ENCODE peak calls at places on chromosomes 4 and X, in seven cellular contexts. One of them, this sample, is unnamed.

GRCh38 chr4:10461091-10461849 is 4.0 kb upstream of the ZNF518B start:
- DNase-seq in vagina: no peak
- DNase-seq in neural progenitor cell: peak; percentile 91
- DNase-seq in transverse colon: peak; percentile 57
- DNase-seq in tibial artery: peak; percentile 31
- DNase-seq in GM23248: peak; percentile 70
- DNase-seq in uterus: peak; percentile 14
- DNase-seq in this sample: peak; percentile 63

GRCh38 chrX:154032156-154032555 is 12.5 kb upstream of the IRAK1 start:
- DNase-seq in neural progenitor cell: no peak
- DNase-seq in uterus: no peak
- DNase-seq in transverse colon: no peak
- DNase-seq in vagina: no peak
- DNase-seq in tibial artery: no peak
- DNase-seq in GM23248: no peak
- DNase-seq in this sample: no peak

GRCh38 chr4:123110147-123110546 is 187.8 kb upstream of the NUDT6 start:
- DNase-seq in GM23248: peak; percentile 9
- DNase-seq in tibial artery: no peak
- DNase-seq in neural progenitor cell: no peak
- DNase-seq in transverse colon: no peak
- DNase-seq in vagina: no peak
- DNase-seq in uterus: no peak
- DNase-seq in this sample: no peak

GRCh38 chr4:119040711-119041185 is 94.9 kb upstream of the MYOZ2 start:
- DNase-seq in transverse colon: no peak
- DNase-seq in tibial artery: no peak
- DNase-seq in GM23248: peak; percentile 91
- DNase-seq in neural progenitor cell: peak; percentile 65
- DNase-seq in vagina: no peak
- DNase-seq in uterus: no peak
- DNase-seq in this sample: no peak

GRCh38 chr4:66794635-66795034 is 750.7 kb downstream of the CENPC start:
- DNase-seq in vagina: no peak
- DNase-seq in neural progenitor cell: no peak
- DNase-seq in uterus: no peak
- DNase-seq in transverse colon: no peak
- DNase-seq in GM23248: no peak
- DNase-seq in tibial artery: no peak
- DNase-seq in this sample: no peak

GRCh38 chrX:54529559-54530357 is at the start of gene GNL3L:
- DNase-seq in transverse colon: peak; percentile 90
- DNase-seq in uterus: peak; percentile 88
- DNase-seq in neural progenitor cell: peak; percentile 87
- DNase-seq in GM23248: peak; percentile 92
- DNase-seq in vagina: no peak
- DNase-seq in tibial artery: peak; percentile 87
- DNase-seq in this sample: peak; percentile 85

GRCh38 chrX:103941201-103941975 is 21.0 kb upstream of the TMSB15B start:
- DNase-seq in GM23248: peak; percentile 51
- DNase-seq in neural progenitor cell: peak; percentile 17
- DNase-seq in vagina: no peak
- DNase-seq in uterus: no peak
- DNase-seq in transverse colon: no peak
- DNase-seq in tibial artery: no peak
- DNase-seq in this sample: peak; percentile 36

GRCh38 chr4:128565565-128566186 is 243.8 kb upstream of the JADE1 start:
- DNase-seq in transverse colon: peak; percentile 54
- DNase-seq in vagina: no peak
- DNase-seq in uterus: peak; percentile 36
- DNase-seq in GM23248: peak; percentile 21
- DNase-seq in neural progenitor cell: peak; percentile 79
- DNase-seq in tibial artery: no peak
- DNase-seq in this sample: peak; percentile 51

GRCh38 chr4:22921891-22922290 is 229.2 kb downstream of the GBA3 start:
- DNase-seq in tibial artery: no peak
- DNase-seq in uterus: no peak
- DNase-seq in neural progenitor cell: no peak
- DNase-seq in transverse colon: no peak
- DNase-seq in GM23248: no peak
- DNase-seq in vagina: no peak
- DNase-seq in this sample: no peak

GRCh38 chr4:108512615-108513505 is 107.5 kb upstream of the RPL34 start:
- DNase-seq in tibial artery: no peak
- DNase-seq in transverse colon: no peak
- DNase-seq in vagina: no peak
- DNase-seq in neural progenitor cell: peak; percentile 72
- DNase-seq in GM23248: peak; percentile 37
- DNase-seq in uterus: peak; percentile 26
- DNase-seq in this sample: peak; percentile 27

GRCh38 chr4:25161599-25161960 is 1.3 kb upstream of the SEPSECS start:
- DNase-seq in vagina: no peak
- DNase-seq in tibial artery: no peak
- DNase-seq in uterus: no peak
- DNase-seq in GM23248: peak; percentile 50
- DNase-seq in transverse colon: no peak
- DNase-seq in neural progenitor cell: no peak
- DNase-seq in this sample: no peak

GRCh38 chr4:112516401-112517066 is 554 bp upstream of the NEUROG2 start:
- DNase-seq in transverse colon: no peak
- DNase-seq in neural progenitor cell: peak; percentile 96
- DNase-seq in vagina: no peak
- DNase-seq in GM23248: no peak
- DNase-seq in uterus: no peak
- DNase-seq in tibial artery: no peak
- DNase-seq in this sample: no peak

GRCh38 chr4:58749206-58749605 is 1639.0 kb upstream of the IGFBP7 start:
- DNase-seq in uterus: no peak
- DNase-seq in neural progenitor cell: no peak
- DNase-seq in tibial artery: no peak
- DNase-seq in vagina: no peak
- DNase-seq in GM23248: no peak
- DNase-seq in transverse colon: peak; percentile 73
- DNase-seq in this sample: peak; percentile 89

GRCh38 chr4:82799006-82799881 is 648 bp upstream of the SCD5 start:
- DNase-seq in neural progenitor cell: peak; percentile 66
- DNase-seq in GM23248: peak; percentile 48
- DNase-seq in transverse colon: peak; percentile 13
- DNase-seq in vagina: no peak
- DNase-seq in tibial artery: no peak
- DNase-seq in uterus: no peak
- DNase-seq in this sample: no peak

GRCh38 chrX:48911407-48912182 is at the start of gene SLC35A2:
- DNase-seq in uterus: peak; percentile 78
- DNase-seq in neural progenitor cell: peak; percentile 86
- DNase-seq in transverse colon: peak; percentile 89
- DNase-seq in vagina: no peak
- DNase-seq in tibial artery: peak; percentile 76
- DNase-seq in GM23248: peak; percentile 81
- DNase-seq in this sample: peak; percentile 92

GRCh38 chr4:25859429-25860148 is 3.2 kb downstream of the SEL1L3 start:
- DNase-seq in neural progenitor cell: no peak
- DNase-seq in tibial artery: no peak
- DNase-seq in GM23248: no peak
- DNase-seq in vagina: no peak
- DNase-seq in uterus: no peak
- DNase-seq in transverse colon: no peak
- DNase-seq in this sample: peak; percentile 65

GRCh38 chr4:42018451-42018850 is 28.1 kb downstream of the SLC30A9 start:
- DNase-seq in GM23248: no peak
- DNase-seq in vagina: no peak
- DNase-seq in neural progenitor cell: no peak
- DNase-seq in transverse colon: no peak
- DNase-seq in tibial artery: no peak
- DNase-seq in uterus: no peak
- DNase-seq in this sample: no peak

GRCh38 chrX:10190367-10190766 is 33.6 kb downstream of the CLCN4 start:
- DNase-seq in GM23248: peak; percentile 76
- DNase-seq in neural progenitor cell: peak; percentile 60
- DNase-seq in tibial artery: peak; percentile 41
- DNase-seq in vagina: no peak
- DNase-seq in uterus: peak; percentile 52
- DNase-seq in transverse colon: peak; percentile 27
- DNase-seq in this sample: peak; percentile 36

GRCh38 chr4:7967501-7968261 is 28.0 kb upstream of the AFAP1 start:
- DNase-seq in neural progenitor cell: no peak
- DNase-seq in transverse colon: peak; percentile 48
- DNase-seq in uterus: no peak
- DNase-seq in GM23248: peak; percentile 55
- DNase-seq in tibial artery: no peak
- DNase-seq in vagina: no peak
- DNase-seq in this sample: peak; percentile 18

GRCh38 chr4:27917381-27917780 is 1056.7 kb downstream of the STIM2 start:
- DNase-seq in neural progenitor cell: peak; percentile 64
- DNase-seq in tibial artery: no peak
- DNase-seq in GM23248: no peak
- DNase-seq in transverse colon: no peak
- DNase-seq in uterus: no peak
- DNase-seq in vagina: no peak
- DNase-seq in this sample: no peak

GRCh38 chr4:74682567-74683359 is 111.6 kb downstream of the BTC start:
- DNase-seq in uterus: no peak
- DNase-seq in vagina: no peak
- DNase-seq in transverse colon: no peak
- DNase-seq in GM23248: peak; percentile 94
- DNase-seq in neural progenitor cell: no peak
- DNase-seq in tibial artery: no peak
- DNase-seq in this sample: peak; percentile 71

GRCh38 chr4:185792384-185793146 is 19.4 kb downstream of the SORBS2 start:
- DNase-seq in vagina: no peak
- DNase-seq in tibial artery: no peak
- DNase-seq in uterus: no peak
- DNase-seq in GM23248: peak; percentile 81
- DNase-seq in transverse colon: no peak
- DNase-seq in neural progenitor cell: peak; percentile 15
- DNase-seq in this sample: no peak

GRCh38 chr4:151994429-151994828 is 233.6 kb upstream of the GATB start:
- DNase-seq in transverse colon: no peak
- DNase-seq in tibial artery: no peak
- DNase-seq in vagina: no peak
- DNase-seq in GM23248: no peak
- DNase-seq in uterus: no peak
- DNase-seq in neural progenitor cell: no peak
- DNase-seq in this sample: no peak
- H3K27me3 ChIP-seq in transverse colon: no peaks in the 10 kb centered on the region
- H3K27me3 ChIP-seq in tibial artery: no peaks in the 10 kb centered on the region
- H3K27me3 ChIP-seq in vagina: no peaks in the 10 kb centered on the region
- H3K27me3 ChIP-seq in GM23248: no peaks in the 10 kb centered on the region
- H3K27me3 ChIP-seq in uterus: no peaks in the 10 kb centered on the region
- H3K27me3 ChIP-seq in neural progenitor cell: no peaks in the 10 kb centered on the region
- H3K27me3 ChIP-seq in this sample: no peaks in the 10 kb centered on the region

GRCh38 chr4:140569307-140569638 is 512 bp upstream of the UCP1 start:
- DNase-seq in uterus: no peak
- DNase-seq in GM23248: no peak
- DNase-seq in transverse colon: no peak
- DNase-seq in vagina: no peak
- DNase-seq in tibial artery: no peak
- DNase-seq in neural progenitor cell: no peak
- DNase-seq in this sample: no peak

GRCh38 chr4:140568507-140569306 is at the start of gene UCP1:
- DNase-seq in tibial artery: no peak
- DNase-seq in uterus: no peak
- DNase-seq in vagina: no peak
- DNase-seq in neural progenitor cell: peak; percentile 81
- DNase-seq in transverse colon: peak; percentile 19
- DNase-seq in GM23248: peak; percentile 37
- DNase-seq in this sample: peak; percentile 25

GRCh38 chr4:140575489-140575888 is 6.7 kb upstream of the UCP1 start:
- DNase-seq in uterus: no peak
- DNase-seq in transverse colon: no peak
- DNase-seq in neural progenitor cell: peak; percentile 46
- DNase-seq in vagina: no peak
- DNase-seq in tibial artery: no peak
- DNase-seq in GM23248: no peak
- DNase-seq in this sample: no peak

GRCh38 chr4:140567722-140568121 is 1.0 kb downstream of the UCP1 start:
- DNase-seq in vagina: no peak
- DNase-seq in uterus: no peak
- DNase-seq in tibial artery: no peak
- DNase-seq in GM23248: peak; percentile 24
- DNase-seq in transverse colon: no peak
- DNase-seq in neural progenitor cell: peak; percentile 73
- DNase-seq in this sample: peak; percentile 20

DNA sequence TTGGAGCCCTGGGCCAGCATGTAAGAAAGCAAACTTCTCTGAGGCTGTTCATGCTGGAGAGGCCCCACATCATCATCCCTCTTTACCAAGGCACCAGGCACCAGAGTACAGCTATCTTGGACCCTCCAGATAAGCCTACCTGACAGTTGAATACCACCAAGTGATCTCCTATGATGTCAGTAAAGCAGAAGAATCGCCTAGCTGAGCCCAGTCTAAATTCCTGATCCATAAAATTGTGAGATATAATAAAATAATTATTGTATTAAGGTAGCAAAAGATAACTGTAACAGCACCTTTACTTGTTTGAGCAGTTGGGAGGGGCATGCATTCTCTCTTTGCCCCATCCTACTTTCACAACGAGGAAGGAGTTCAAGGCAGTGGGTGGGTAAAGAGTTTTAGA is 2.9 kb upstream of the UCP1 start:
- DNase-seq in uterus: no peak
- DNase-seq in transverse colon: no peak
- DNase-seq in tibial artery: no peak
- DNase-seq in neural progenitor cell: no peak
- DNase-seq in GM23248: no peak
- DNase-seq in vagina: no peak
- DNase-seq in this sample: no peak
- H3K27me3 ChIP-seq in uterus: peaks cover 6% of the 10 kb centered on the region
- H3K27me3 ChIP-seq in transverse colon: peaks cover 70% of the 10 kb centered on the region
- H3K27me3 ChIP-seq in tibial artery: peaks cover 35% of the 10 kb centered on the region
- H3K27me3 ChIP-seq in neural progenitor cell: peaks cover 62% of the 10 kb centered on the region
- H3K27me3 ChIP-seq in GM23248: peaks cover 76% of the 10 kb centered on the region
- H3K27me3 ChIP-seq in vagina: no peaks in the 10 kb centered on the region
- H3K27me3 ChIP-seq in this sample: peaks cover 30% of the 10 kb centered on the region

GRCh38 chrX:69136546-69137331 is 28.5 kb downstream of the PJA1 start:
- DNase-seq in vagina: no peak
- DNase-seq in transverse colon: no peak
- DNase-seq in tibial artery: no peak
- DNase-seq in uterus: peak; percentile 49
- DNase-seq in GM23248: no peak
- DNase-seq in neural progenitor cell: peak; percentile 72
- DNase-seq in this sample: no peak
- H3K27me3 ChIP-seq in vagina: no peaks in the 10 kb centered on the region
- H3K27me3 ChIP-seq in transverse colon: peaks cover 5% of the 10 kb centered on the region
- H3K27me3 ChIP-seq in tibial artery: no peaks in the 10 kb centered on the region
- H3K27me3 ChIP-seq in uterus: no peaks in the 10 kb centered on the region
- H3K27me3 ChIP-seq in GM23248: no peaks in the 10 kb centered on the region
- H3K27me3 ChIP-seq in neural progenitor cell: no peaks in the 10 kb centered on the region
- H3K27me3 ChIP-seq in this sample: no peaks in the 10 kb centered on the region

DNA sequence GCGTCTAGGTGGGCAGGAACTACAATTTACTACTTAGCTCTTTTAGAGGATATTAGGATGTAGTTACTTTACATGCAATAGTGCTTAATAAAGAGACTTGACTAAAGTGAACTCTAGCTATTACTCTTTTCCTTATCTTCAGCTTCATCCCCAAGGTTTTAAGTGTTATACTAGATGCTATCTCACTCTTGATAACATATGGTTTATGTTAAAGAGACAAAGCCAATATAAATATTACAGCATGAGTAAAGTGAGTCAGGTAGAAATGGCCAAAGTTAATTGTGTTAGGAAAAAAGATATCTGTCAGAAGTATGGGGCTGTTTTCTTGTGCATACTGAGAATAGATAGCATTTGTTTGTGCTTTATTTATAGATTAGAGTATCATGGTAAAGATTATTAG is 80.5 kb downstream of the STAG2 start:
- DNase-seq in transverse colon: no peak
- DNase-seq in tibial artery: no peak
- DNase-seq in uterus: no peak
- DNase-seq in GM23248: no peak
- DNase-seq in vagina: no peak
- DNase-seq in neural progenitor cell: no peak
- DNase-seq in this sample: no peak
- H3K27me3 ChIP-seq in transverse colon: no peaks in the 10 kb centered on the region
- H3K27me3 ChIP-seq in tibial artery: no peaks in the 10 kb centered on the region
- H3K27me3 ChIP-seq in uterus: no peaks in the 10 kb centered on the region
- H3K27me3 ChIP-seq in GM23248: no peaks in the 10 kb centered on the region
- H3K27me3 ChIP-seq in vagina: no peaks in the 10 kb centered on the region
- H3K27me3 ChIP-seq in neural progenitor cell: no peaks in the 10 kb centered on the region
- H3K27me3 ChIP-seq in this sample: no peaks in the 10 kb centered on the region